ENCODE peak calls at places on chromosomes 5 and 9, in five cellular contexts. N is endothelial cell of umbilical vein, G is BE2C, B is HCT116, O is mammary epithelial cell. J is an unnamed sample. For H3K4me1 and H3K27me3, the result is how much of the 10 kb centered on the place peaks cover.

GRCh38 chr5:95543017-95543705 is 11.6 kb downstream of the SKIC3 start:
- DNase-seq in N (no peak), G (no peak), O (peak), B (no peak), J (no peak)

GRCh38 chr5:126384985-126385384 is 38.2 kb upstream of the GRAMD2B start:
- DNase-seq in B (no peak), O (peak), N (no peak), G (no peak), J (peak)

GRCh38 chr5:143108498-143109128 is 294.9 kb downstream of the NR3C1 start:
- DNase-seq in N (peak), O (no peak), G (peak), B (no peak), J (no peak)

GRCh38 chr9:137454145-137454505 is 5.0 kb downstream of the NSMF start:
- DNase-seq in O (no peak), N (peak), G (peak), B (no peak), J (no peak)

GRCh38 chr5:173243808-173244305 is 8.9 kb upstream of the NKX2-5 start:
- DNase-seq in O (no peak), N (no peak), G (no peak), B (no peak), J (no peak)

GRCh38 chr9:35962126-35962906 is 4.4 kb upstream of the OR2S2 start:
- DNase-seq in B (no peak), N (no peak), G (peak), O (no peak), J (peak)

GRCh38 chr9:112861638-112862555 is 28.8 kb downstream of the SLC46A2 start:
- DNase-seq in G (no peak), O (peak), N (peak), B (no peak), J (no peak)

GRCh38 chr9:96067004-96067403 is 191.5 kb downstream of the ERCC6L2 start:
- DNase-seq in G (no peak), N (no peak), O (no peak), B (no peak), J (no peak)

GRCh38 chr5:83563631-83564030 is 92.1 kb downstream of the VCAN start:
- DNase-seq in N (no peak), G (no peak), B (no peak), O (no peak), J (peak)

GRCh38 chr5:88660326-88660946 is 222.5 kb downstream of the MEF2C start:
- DNase-seq in G (no peak), B (peak), N (no peak), O (peak), J (peak)

GRCh38 chr5:172910828-172911627 is 48.2 kb upstream of the RPL26L1 start:
- DNase-seq in O (peak), N (peak), G (peak), B (peak), J (peak)

GRCh38 chr5:103829585-103829984 is 267.0 kb upstream of the NUDT12 start:
- DNase-seq in G (no peak), O (no peak), N (no peak), B (no peak), J (peak)

GRCh38 chr5:169097897-169098296 is 203.0 kb downstream of the SLIT3 start:
- DNase-seq in O (no peak), B (no peak), N (no peak), G (no peak), J (no peak)

GRCh38 chr5:39021413-39021812 is 52.8 kb downstream of the RICTOR start:
- DNase-seq in B (no peak), G (no peak), N (no peak), O (no peak), J (no peak)

GRCh38 chr5:78647838-78648358 is 674 bp downstream of the LHFPL2 start:
- DNase-seq in B (no peak), N (peak), G (peak), O (peak), J (peak)

GRCh38 chr5:184461-184860 is 6.8 kb upstream of the LRRC14B start:
- DNase-seq in B (no peak), N (no peak), G (no peak), O (no peak), J (peak)

GRCh38 chr9:122356627-122357026 is 14.2 kb upstream of the PTGS1 start:
- DNase-seq in N (no peak), O (no peak), B (no peak), G (no peak), J (no peak)

GRCh38 chr9:35521708-35522107 is 31.8 kb downstream of the RUSC2 start:
- DNase-seq in O (peak), G (no peak), B (no peak), N (no peak), J (no peak)

GRCh38 chr9:105360344-105360743 is 87.5 kb upstream of the FSD1L start:
- DNase-seq in O (no peak), N (no peak), G (no peak), B (no peak), J (no peak)

GRCh38 chr9:111661150-111661801 is at the start of gene GNG10:
- DNase-seq in O (peak), G (peak), N (peak), B (no peak), J (peak)

GRCh38 chr5:170353011-170353890 is 35.9 kb downstream of the KCNMB1 start:
- DNase-seq in G (peak), B (no peak), O (no peak), N (no peak), J (no peak)

GRCh38 chr9:70303268-70303667 is 44.5 kb downstream of the SMC5 start:
- DNase-seq in N (no peak), B (no peak), G (no peak), O (peak), J (peak)

GRCh38 chr5:9928266-9928750 is 298.2 kb upstream of the TAS2R1 start:
- DNase-seq in B (no peak), G (no peak), O (no peak), N (no peak), J (no peak)

GRCh38 chr5:168302785-168303184 is 11.3 kb downstream of the WWC1 start:
- DNase-seq in N (no peak), B (peak), G (no peak), O (peak), J (peak)

GRCh38 chr9:126981218-126981617 is 66.6 kb downstream of the RALGPS1 start:
- DNase-seq in B (no peak), G (no peak), O (no peak), N (no peak), J (no peak)

GRCh38 chr5:96692436-96692835 is 30.3 kb downstream of the CAST start:
- DNase-seq in O (peak), N (no peak), G (no peak), B (no peak), J (no peak)

GRCh38 chr5:53488195-53488594 is 7.8 kb downstream of the FST start:
- DNase-seq in B (no peak), G (no peak), O (peak), N (no peak), J (peak)

DNA sequence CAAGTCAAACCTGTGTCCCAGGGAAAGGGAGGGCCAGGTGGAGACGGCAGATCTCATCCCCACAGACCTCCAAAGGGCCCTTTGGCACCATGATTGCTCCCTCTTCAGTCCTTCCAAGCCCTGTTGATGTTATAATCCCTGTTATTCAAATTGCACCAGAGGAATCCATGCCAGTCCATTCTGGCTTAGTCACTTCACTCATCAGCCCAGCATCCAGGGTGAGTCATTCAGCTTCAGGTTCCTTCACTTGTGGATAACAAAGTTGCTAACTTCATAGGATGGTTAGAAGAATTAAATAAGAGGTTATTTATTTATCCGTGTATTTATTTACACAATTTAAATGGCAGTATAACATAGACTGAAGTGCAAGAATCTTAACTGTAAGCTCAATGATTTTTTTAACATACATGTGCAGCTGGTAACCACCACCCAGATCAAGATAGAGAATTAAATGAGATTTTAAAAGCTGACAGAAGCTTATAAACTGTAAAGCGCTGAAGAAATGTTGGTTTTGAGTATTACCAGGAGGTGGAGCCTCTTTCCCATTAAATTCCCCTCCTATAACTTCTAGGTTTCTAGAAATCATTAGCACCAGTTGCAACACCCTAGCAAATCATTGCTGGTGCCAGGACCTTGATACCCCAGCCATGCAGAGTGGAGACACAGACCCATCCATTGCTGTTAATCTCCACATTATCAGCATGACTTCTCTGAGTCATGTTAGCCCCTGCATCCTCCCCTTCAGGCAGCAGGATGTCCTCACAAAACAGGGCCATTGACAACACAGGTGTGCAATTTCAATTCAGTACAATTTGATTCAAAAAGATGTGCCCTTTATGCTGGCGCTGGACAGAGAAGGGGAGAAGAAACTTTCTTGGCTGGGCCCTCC is 77.4 kb downstream of the SEC61B start:
- DNase-seq in O (peak), N (peak), B (no peak), G (no peak), J (peak)
- TF ChIP-seq CTCF in O (no peak), N (no peak), B (peak), G (peak), J (peak)

DNA sequence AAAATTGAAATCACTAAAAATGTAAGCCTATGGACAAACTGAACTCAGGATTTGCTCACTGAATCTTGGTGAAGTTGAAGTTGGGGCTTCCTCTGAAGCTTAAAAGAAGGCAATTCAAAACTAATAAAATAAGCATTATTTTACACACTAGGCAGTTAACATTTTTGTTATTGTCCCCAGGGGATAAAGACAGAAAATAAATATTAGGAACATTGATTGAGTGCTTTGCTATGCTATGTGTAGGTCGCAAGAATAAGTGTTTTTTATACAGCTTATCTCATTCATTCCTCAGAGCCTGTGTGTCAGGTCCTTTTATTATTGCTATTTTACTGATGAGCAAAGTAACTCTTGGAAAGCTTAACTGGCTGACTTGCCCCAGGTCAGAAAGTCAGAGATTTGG is 82.2 kb downstream of the ZNF608 start:
- DNase-seq in O (no peak), N (no peak), G (no peak), B (no peak), J (no peak)
- H3K4me1 ChIP-seq in O (under half), N (under half), G (half or more), B (half or more), J (under half)

GRCh38 chr9:107141967-107142366 is 141.1 kb upstream of the RAD23B start:
- DNase-seq in O (no peak), B (peak), N (no peak), G (no peak), J (peak)
- H3K27me3 ChIP-seq in O (under half), B (under half), N (under half), G (under half), J (under half)

GRCh38 chr5:177515580-177515979 is 1.2 kb downstream of the DDX41 start:
- DNase-seq in O (no peak), B (no peak), G (no peak), N (no peak), J (no peak)
- TF ChIP-seq CTCF in O (no peak), B (no peak), G (no peak), N (no peak), J (no peak)

DNA sequence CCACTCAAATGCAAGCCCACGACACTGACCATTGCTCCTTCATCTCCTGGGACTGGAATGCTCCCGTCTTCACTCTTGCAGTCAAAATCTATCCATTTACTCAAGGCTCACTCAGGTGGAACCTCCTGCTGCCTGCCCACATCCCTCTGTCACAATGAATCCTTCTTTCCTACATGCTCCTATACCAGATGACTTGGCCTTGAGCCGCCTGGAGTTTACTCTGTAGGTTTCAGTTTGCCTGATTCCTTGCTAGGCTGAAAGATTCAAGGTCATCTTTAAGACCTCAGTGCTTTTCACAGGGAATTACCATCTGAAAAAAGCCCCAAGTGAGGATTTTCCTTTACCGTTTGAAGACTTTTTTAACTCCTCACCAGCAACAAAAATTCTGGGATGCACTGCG is 264.1 kb downstream of the GLIS3 start:
- DNase-seq in B (no peak), N (no peak), G (no peak), O (no peak), J (no peak)
- H3K4me1 ChIP-seq in B (under half), N (under half), G (under half), O (under half), J (under half)

GRCh38 chr9:79977510-79978197 is 405.9 kb downstream of the TLE4 start:
- DNase-seq in O (no peak), N (no peak), G (no peak), B (no peak), J (no peak)

GRCh38 chr9:79975471-79976316 is 403.9 kb downstream of the TLE4 start:
- DNase-seq in O (no peak), G (no peak), N (no peak), B (no peak), J (no peak)

GRCh38 chr9:79973627-79974026 is 401.9 kb downstream of the TLE4 start:
- DNase-seq in B (no peak), N (no peak), G (no peak), O (no peak), J (no peak)

GRCh38 chr9:79976501-79977444 is 405.0 kb downstream of the TLE4 start:
- DNase-seq in O (no peak), B (no peak), N (no peak), G (no peak), J (no peak)

GRCh38 chr9:79974806-79975422 is 403.1 kb downstream of the TLE4 start:
- DNase-seq in G (no peak), O (no peak), B (no peak), N (no peak), J (no peak)
- H3K27me3 ChIP-seq in G (under half), O (under half), B (under half), N (under half), J (half or more)

DNA sequence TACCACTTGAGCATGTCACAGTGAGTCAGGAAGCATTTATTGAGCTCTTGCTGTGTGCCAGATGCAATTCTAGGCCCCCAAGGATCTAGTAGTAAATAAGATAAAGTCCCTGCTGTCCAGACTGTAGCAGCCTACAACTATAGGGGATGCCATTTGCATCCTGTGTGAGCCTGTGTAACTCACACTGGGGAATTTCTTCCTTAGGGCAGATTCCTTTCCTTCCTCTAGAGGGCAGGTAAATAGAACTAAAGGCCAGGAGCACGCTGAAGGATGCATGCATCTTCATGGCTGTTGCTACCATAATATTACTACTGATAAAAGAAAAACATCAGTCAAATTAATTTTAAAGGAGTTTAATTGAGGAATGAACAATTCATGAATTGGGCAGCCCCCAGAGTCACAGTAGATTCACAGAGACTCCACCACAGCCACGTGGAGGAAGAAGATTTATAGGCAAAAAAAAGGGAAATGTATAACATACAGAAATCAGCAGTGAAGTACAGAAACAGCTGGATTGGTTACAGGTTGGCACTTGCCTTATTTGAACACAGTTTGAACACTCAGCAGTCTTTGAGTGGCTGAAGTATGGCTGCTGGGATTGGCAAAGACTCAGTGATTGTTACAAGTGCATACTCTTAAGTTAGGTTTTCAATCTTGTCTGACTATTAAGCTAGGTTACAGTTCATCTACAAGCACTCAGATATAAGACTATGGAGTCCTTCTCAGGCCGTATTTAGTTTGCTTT is 98.9 kb downstream of the ACTL7B start:
- DNase-seq in O (peak), B (peak), N (no peak), G (no peak), J (peak)
- TF ChIP-seq CTCF in O (peak), B (peak), N (no peak), G (peak), J (peak)

DNA sequence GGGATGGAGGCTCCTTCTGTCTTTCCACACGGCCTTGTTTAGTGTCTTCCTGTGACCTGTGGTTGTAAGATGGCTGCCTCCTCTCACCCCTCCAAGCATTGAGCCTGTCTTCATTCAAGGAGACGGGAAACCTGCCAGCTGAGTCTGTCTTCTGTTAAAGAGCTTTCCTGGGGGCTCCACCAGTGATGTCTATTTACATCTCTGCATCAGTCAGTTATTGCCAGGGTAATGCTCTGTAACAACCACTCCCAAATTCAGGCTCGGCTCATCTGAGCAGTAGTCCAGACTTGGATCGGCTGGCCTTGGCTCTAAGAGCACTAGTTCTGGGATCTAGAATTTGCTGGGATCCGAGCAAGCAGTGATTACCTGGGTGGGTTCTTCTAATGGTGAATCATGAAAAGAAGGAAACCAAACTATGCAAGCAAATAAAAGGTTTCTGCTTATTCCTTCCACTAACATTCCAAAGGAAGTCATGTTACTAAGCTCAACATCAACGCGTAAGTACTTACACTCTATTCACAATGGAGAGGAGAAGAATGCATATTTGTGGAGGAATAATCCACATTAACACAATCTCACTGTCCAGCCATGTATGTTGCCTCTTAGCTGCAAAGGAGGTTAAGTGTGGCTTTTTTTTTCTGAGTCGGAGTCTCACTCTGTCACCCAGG is 61.7 kb downstream of the GALNT12 start:
- DNase-seq in N (no peak), G (no peak), O (no peak), B (no peak), J (peak)
- H3K4me1 ChIP-seq in N (under half), G (under half), O (under half), B (under half), J (under half)

GRCh38 chr9:21970001-21970799 is 24.0 kb downstream of the CDKN2A start:
- DNase-seq in G (no peak), N (no peak), O (no peak), B (no peak), J (no peak)

GRCh38 chr9:21969011-21969935 is 24.9 kb downstream of the CDKN2A start:
- DNase-seq in B (no peak), G (no peak), O (no peak), N (no peak), J (no peak)

GRCh38 chr9:21967169-21967568 is 27.0 kb downstream of the CDKN2A start:
- DNase-seq in B (no peak), G (no peak), O (no peak), N (no peak), J (no peak)

GRCh38 chr9:21967707-21968106 is 26.5 kb downstream of the CDKN2A start:
- DNase-seq in N (no peak), G (no peak), B (no peak), O (no peak), J (no peak)

DNA sequence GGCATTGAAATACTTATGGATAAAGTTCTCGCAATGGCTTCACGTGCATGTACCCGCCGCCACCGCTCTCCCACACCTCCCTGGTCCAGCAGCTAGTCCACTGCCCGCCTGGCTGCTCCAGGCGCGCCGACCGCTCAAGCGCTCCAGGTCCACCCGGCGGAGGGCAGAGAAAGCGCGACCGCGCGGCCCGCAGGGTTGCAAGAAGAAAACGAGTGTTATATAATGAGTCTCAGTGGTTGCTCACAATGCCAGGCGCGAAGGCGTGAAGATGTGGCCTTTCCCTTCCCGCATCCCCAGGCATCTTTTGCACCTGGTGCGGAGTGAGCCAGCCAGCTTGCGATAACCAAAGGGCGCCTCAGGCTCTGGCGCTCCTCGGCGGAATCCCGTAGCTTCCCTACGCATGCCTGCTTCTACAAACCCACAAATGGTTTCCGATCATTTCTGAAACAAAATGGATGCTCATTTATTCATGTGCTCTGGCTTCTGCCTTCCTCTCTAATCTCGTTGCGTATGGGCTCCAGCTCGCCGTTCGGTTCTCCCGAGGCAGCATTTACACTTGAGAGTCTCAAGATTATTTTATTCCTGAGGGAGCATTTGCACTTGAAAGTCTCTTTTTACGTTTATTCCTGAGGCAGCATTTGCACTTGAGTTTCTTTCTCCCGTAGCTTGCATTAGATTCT is 25.7 kb downstream of the CDKN2A start:
- DNase-seq in O (no peak), G (no peak), N (peak), B (no peak), J (no peak)
- H3K27me3 ChIP-seq in O (under half), G (under half), N (half or more), B (under half), J (under half)

J was measured in PC-3.